ENCODE peak calls at places on chromosomes 6 and 20, in ten cellular contexts. I, H, B, W, F, Q, M, L, A and S are unnamed samples.

GRCh38 chr6:96990462-96990861 is 65.9 kb downstream of the KLHL32 start:
- DNase-seq in I (no peak), H (no peak), B (no peak), W (no peak), F (no peak), Q (no peak), M (no peak), L (no peak), A (no peak), S (no peak)

GRCh38 chr6:109790131-109790530 is 99.0 kb downstream of the FIG4 start:
- DNase-seq in I (no peak), H (no peak), B (peak; percentile 71), W (no peak), F (peak; percentile 29), Q (no peak), M (no peak), L (no peak), A (no peak), S (no peak)

GRCh38 chr6:16288163-16288562 is 49.8 kb downstream of the GMPR start:
- DNase-seq in I (no peak), H (no peak), B (no peak), W (no peak), F (no peak), Q (no peak), M (no peak), L (no peak), A (no peak), S (no peak)

GRCh38 chr6:137145421-137145820 is 28.0 kb downstream of the IL22RA2 start:
- DNase-seq in I (no peak), H (no peak), B (peak; percentile 67), W (no peak), F (no peak), Q (no peak), M (no peak), L (no peak), A (no peak), S (no peak)

GRCh38 chr6:46263709-46264091 is 92.9 kb upstream of the ENPP5 start:
- DNase-seq in I (peak; percentile 13), H (no peak), B (peak; percentile 85), W (no peak), F (peak; percentile 51), Q (no peak), M (no peak), L (no peak), A (no peak), S (no peak)

GRCh38 chr6:67212584-67212983 is 1422.5 kb upstream of the ADGRB3 start:
- DNase-seq in I (no peak), H (no peak), B (no peak), W (no peak), F (no peak), Q (no peak), M (no peak), L (no peak), A (no peak), S (no peak)

GRCh38 chr6:33490621-33491020 is 36.2 kb downstream of the ZBTB9 start:
- DNase-seq in I (no peak), H (no peak), B (no peak), W (no peak), F (no peak), Q (no peak), M (no peak), L (no peak), A (no peak), S (no peak)

GRCh38 chr20:49320460-49320859 is 42.6 kb upstream of the ZNFX1 start:
- DNase-seq in I (peak; percentile 63), H (no peak), B (peak; percentile 58), W (no peak), F (peak; percentile 72), Q (peak; percentile 78), M (peak; percentile 74), L (no peak), A (no peak), S (no peak)

GRCh38 chr20:839015-839414 is 5.5 kb downstream of the FAM110A start:
- DNase-seq in I (no peak), H (no peak), B (no peak), W (no peak), F (no peak), Q (no peak), M (no peak), L (no peak), A (no peak), S (no peak)

GRCh38 chr20:6735913-6736845 is 31.3 kb upstream of the BMP2 start:
- DNase-seq in I (peak; percentile 52), H (no peak), B (peak; percentile 5), W (no peak), F (no peak), Q (no peak), M (no peak), L (no peak), A (no peak), S (peak; percentile 44)

GRCh38 chr6:73653571-73654424 is at the start of gene SLC17A5:
- DNase-seq in I (peak; percentile 97), H (peak; percentile 96), B (peak; percentile 94), W (peak; percentile 42), F (peak; percentile 91), Q (peak; percentile 89), M (peak; percentile 96), L (peak; percentile 94), A (peak; percentile 94), S (peak; percentile 64)

GRCh38 chr6:107634147-107635057 is 144.5 kb downstream of the SOBP start:
- DNase-seq in I (peak; percentile 22), H (peak; percentile 44), B (no peak), W (no peak), F (no peak), Q (no peak), M (no peak), L (peak; percentile 28), A (no peak), S (no peak)

DNA sequence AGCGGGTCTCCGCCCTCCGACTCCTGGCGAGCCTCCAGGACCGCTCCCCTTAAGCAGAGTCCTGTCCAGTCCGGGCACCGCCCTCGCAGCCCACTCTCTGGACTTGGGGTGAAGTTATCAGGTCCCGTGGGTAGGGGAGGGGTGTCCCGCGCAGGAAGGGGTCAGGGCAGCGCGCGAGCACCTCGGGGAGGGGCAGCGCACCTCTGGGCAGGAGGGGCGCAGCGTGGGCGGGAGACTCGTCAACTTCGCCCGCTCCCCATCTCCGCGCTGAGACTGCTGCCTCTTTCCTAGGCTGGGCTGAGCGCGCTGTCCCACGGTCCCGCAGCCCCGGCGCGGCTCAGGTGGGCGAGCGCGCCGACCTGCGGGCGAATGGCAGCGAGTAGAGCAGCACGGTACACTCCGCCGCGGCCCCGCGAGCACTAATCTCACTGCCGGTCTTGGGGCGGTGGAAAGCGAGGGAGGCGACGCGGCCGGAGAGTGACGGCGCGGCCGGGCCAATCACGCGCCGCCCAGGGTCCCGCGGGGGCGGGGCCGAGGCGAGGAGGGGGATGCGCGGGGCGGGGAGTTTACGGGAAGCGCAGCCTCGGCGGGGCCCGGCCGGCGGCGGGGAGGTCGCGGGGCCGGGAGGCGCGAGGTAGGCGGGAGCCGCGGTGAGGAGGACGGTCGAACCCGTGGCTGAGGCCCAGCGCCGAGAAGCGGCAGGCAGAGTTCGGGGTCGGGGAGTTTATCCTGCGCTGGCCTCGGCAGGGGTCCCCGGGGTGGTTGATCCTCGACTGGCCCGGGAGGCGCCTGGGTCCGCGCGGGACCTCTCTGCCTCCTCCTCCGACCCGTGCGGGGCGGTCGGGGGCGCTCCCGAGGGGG is at the start of gene MAN1A1:
- DNase-seq in I (peak; percentile 95), H (peak; percentile 92), B (peak; percentile 77), W (no peak), F (peak; percentile 78), Q (peak; percentile 6), M (peak; percentile 94), L (peak; percentile 45), A (peak; percentile 91), S (no peak)
- H3K4me3 ChIP-seq in I (peak within 1 kb of the TSS; percentile 91), H (peak within 1 kb of the TSS; percentile 84), B (peak within 1 kb of the TSS; percentile 95), W (peak within 1 kb of the TSS; percentile 89), F (peak within 1 kb of the TSS; percentile 92), Q (peak within 1 kb of the TSS; percentile 51), M (peak within 1 kb of the TSS; percentile 89), L (peak within 1 kb of the TSS; percentile 92), A (peak within 1 kb of the TSS; percentile 90), S (peak within 1 kb of the TSS; percentile 81)

GRCh38 chr6:28841290-28841689 is 82.5 kb downstream of the TRIM27 start:
- DNase-seq in I (no peak), H (no peak), B (peak; percentile 3), W (no peak), F (no peak), Q (peak; percentile 48), M (peak; percentile 39), L (no peak), A (no peak), S (no peak)
- TF ChIP-seq CTCF in I (no peak), H (no peak), B (no peak), W (no peak), F (peak; percentile 24), Q (no peak), M (peak; percentile 44), L (no peak), A (no peak), S (no peak)

GRCh38 chr20:59039233-59039632 is 3.4 kb downstream of the PRELID3B start:
- DNase-seq in I (no peak), H (no peak), B (peak; percentile 55), W (no peak), F (peak; percentile 14), Q (no peak), M (no peak), L (no peak), A (no peak), S (no peak)
- H3K4me3 ChIP-seq in I (no peak overlapping the region), H (no peak overlapping the region), B (no peak overlapping the region), W (no peak overlapping the region), F (peak overlapping the region; percentile 72), Q (no peak overlapping the region), M (no peak overlapping the region), L (no peak overlapping the region), A (no peak overlapping the region), S (no peak overlapping the region)

DNA sequence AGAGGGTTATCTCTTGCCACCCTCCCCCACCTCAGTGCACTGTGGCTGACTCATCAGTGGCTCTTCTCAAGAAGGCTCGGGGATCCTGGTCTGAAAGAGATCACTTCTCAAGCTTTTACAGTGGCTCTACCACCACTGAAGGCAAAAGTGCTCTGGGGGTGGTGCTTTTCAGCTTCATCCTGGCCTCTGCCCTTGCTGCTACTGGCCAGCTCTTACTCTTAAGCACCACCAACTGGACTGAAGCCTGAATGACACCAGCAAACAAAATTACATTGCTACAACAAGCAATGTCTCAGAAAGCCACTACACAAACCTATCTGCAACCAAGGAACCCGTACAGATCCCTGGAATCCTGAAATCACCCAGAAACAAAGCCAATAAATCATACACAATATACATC is 402.1 kb downstream of the EPHA7 start:
- DNase-seq in I (peak; percentile 19), H (no peak), B (no peak), W (no peak), F (peak; percentile 25), Q (no peak), M (peak; percentile 30), L (no peak), A (no peak), S (no peak)
- TF ChIP-seq CTCF in I (peak; percentile 8), H (no peak), B (no peak), W (no peak), F (peak; percentile 51), Q (no peak), M (peak; percentile 40), L (no peak), A (no peak), S (no peak)